ENCODE peak calls at places on chromosomes 16 and 17, in four cellular contexts. U, D, F and Q are unnamed samples.

GRCh38 chr17:75153854-75154194 is 488 bp downstream of the JPT1 start:
- DNase-seq in F (no peak), D (no peak), U (no peak), Q (no peak)

GRCh38 chr17:57875109-57876022 is 25.5 kb upstream of the MRPS23 start:
- DNase-seq in U (peak; percentile 68), D (peak; percentile 93), F (no peak), Q (peak; percentile 69)

GRCh38 chr17:50064253-50064991 is 8.5 kb downstream of the ITGA3 start:
- DNase-seq in U (peak; percentile 23), F (no peak), D (no peak), Q (no peak)

GRCh38 chr16:85782476-85782875 is 16.9 kb downstream of the EMC8 start:
- DNase-seq in U (no peak), F (no peak), D (no peak), Q (no peak)

GRCh38 chr17:34312080-34312479 is 7.2 kb upstream of the CCL8 start:
- DNase-seq in D (no peak), U (no peak), F (no peak), Q (no peak)

GRCh38 chr16:8588703-8589292 is 1.5 kb downstream of the TMEM114 start:
- DNase-seq in D (no peak), U (no peak), F (no peak), Q (peak; percentile 37)

GRCh38 chr17:42142371-42142896 is 12.4 kb downstream of the RAB5C start:
- DNase-seq in D (no peak), F (no peak), U (no peak), Q (no peak)

GRCh38 chr17:79783891-79784290 is 5.9 kb downstream of the CBX2 start:
- DNase-seq in D (no peak), U (no peak), F (no peak), Q (no peak)

GRCh38 chr16:48608871-48609452 is 1.0 kb downstream of the N4BP1 start:
- DNase-seq in F (no peak), U (no peak), D (no peak), Q (no peak)

GRCh38 chr17:77741109-77741508 is 217.4 kb upstream of the TNRC6C start:
- DNase-seq in U (peak; percentile 66), F (no peak), D (no peak), Q (peak; percentile 79)

GRCh38 chr17:3770471-3770870 is 30.5 kb downstream of the ITGAE start:
- DNase-seq in U (no peak), F (no peak), D (no peak), Q (no peak)

GRCh38 chr16:85524630-85525463 is 88.3 kb upstream of the GSE1 start:
- DNase-seq in D (peak; percentile 85), F (no peak), U (no peak), Q (no peak)

GRCh38 chr17:72404872-72405271 is 284.1 kb downstream of the SOX9 start:
- DNase-seq in U (no peak), F (no peak), D (no peak), Q (no peak)

GRCh38 chr16:76176153-76176552 is 101.0 kb upstream of the CNTNAP4 start:
- DNase-seq in U (no peak), F (peak; percentile 13), D (no peak), Q (no peak)

GRCh38 chr16:70803354-70803753 is 2.4 kb upstream of the VAC14 start:
- DNase-seq in U (no peak), F (no peak), D (no peak), Q (no peak)

GRCh38 chr16:24858219-24859041 is 12.7 kb downstream of the SLC5A11 start:
- DNase-seq in U (peak; percentile 74), D (peak; percentile 72), F (no peak), Q (peak; percentile 81)

GRCh38 chr16:26070595-26071170 is 378.9 kb downstream of the HS3ST4 start:
- DNase-seq in U (no peak), F (no peak), D (no peak), Q (no peak)

GRCh38 chr17:71709974-71710373 is 410.8 kb upstream of the SOX9 start:
- DNase-seq in U (no peak), D (no peak), F (no peak), Q (no peak)

GRCh38 chr17:75288784-75289121 is 480 bp downstream of the SLC25A19 start:
- DNase-seq in F (no peak), U (peak; percentile 59), D (peak; percentile 69), Q (peak; percentile 53)

GRCh38 chr16:17155936-17156335 is 314.8 kb downstream of the XYLT1 start:
- DNase-seq in U (no peak), D (no peak), F (no peak), Q (no peak)

GRCh38 chr16:14310519-14310991 is 239.4 kb downstream of the MRTFB start:
- DNase-seq in D (peak; percentile 51), U (peak; percentile 44), F (peak; percentile 86), Q (peak; percentile 41)

GRCh38 chr17:66431910-66432309 is 129.5 kb downstream of the PRKCA start:
- DNase-seq in F (no peak), U (no peak), D (no peak), Q (no peak)

GRCh38 chr17:8964801-8965393 is 610 bp downstream of the PIK3R5 start:
- DNase-seq in D (no peak), U (no peak), F (no peak), Q (no peak)

GRCh38 chr17:38656959-38657823 is 17.6 kb downstream of the EPOP start:
- DNase-seq in F (no peak), D (peak; percentile 99), U (peak; percentile 11), Q (no peak)

GRCh38 chr17:6506679-6507231 is 49.6 kb downstream of the PITPNM3 start:
- DNase-seq in D (no peak), F (no peak), U (no peak), Q (no peak)

GRCh38 chr17:9837551-9838471 is 12.1 kb downstream of the GLP2R start:
- DNase-seq in U (no peak), F (no peak), D (no peak), Q (no peak)

GRCh38 chr17:71942626-71943025 is 178.2 kb upstream of the SOX9 start:
- DNase-seq in D (no peak), F (no peak), U (no peak), Q (no peak)

GRCh38 chr17:14068542-14069250 is 608 bp upstream of the COX10 start:
- DNase-seq in U (no peak), F (no peak), D (no peak), Q (no peak)

GRCh38 chr17:71378036-71378435 is 742.8 kb upstream of the SOX9 start:
- DNase-seq in F (no peak), D (no peak), U (no peak), Q (no peak)

GRCh38 chr17:67162771-67163170 is 82.2 kb downstream of the HELZ start:
- DNase-seq in F (no peak), D (no peak), U (no peak), Q (no peak)

DNA sequence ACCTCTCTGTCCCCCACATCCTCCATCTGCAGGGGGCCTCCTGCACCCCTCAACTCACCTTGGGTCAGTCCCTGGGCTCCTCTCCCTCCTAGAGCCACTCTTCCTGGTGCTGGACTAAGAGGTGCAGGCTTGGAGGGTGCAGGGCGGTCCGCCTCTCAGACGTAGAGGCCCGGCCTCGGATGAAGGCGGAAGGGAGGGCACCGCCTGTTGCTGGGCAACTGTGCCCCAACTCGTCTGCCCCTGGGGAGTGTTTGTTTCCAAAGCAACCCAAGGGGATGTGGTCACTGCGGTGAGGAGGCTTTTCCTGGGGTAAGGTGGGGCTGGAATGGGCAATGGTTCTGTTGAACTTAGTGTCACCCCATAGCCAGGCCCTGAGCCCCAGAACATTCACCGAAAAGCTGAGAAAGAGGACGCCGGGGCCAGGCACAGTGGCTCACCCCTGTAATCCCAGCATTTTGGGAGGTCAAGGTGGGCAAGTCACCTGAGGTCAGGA is at the start of gene C16orf54:
- DNase-seq in U (no peak), F (peak; percentile 89), D (no peak), Q (no peak)
- TF ChIP-seq CBFB in U (no peak), F (peak; percentile 54), D (no peak), Q (peak; percentile 21)

GRCh38 chr17:48593840-48594411 is 347 bp upstream of the HOXB5 start:
- DNase-seq in D (peak; percentile 31), F (no peak), U (peak; percentile 84), Q (peak; percentile 90)

GRCh38 chr17:48593126-48593829 is at the start of gene HOXB5:
- DNase-seq in F (no peak), D (no peak), U (no peak), Q (no peak)

GRCh38 chr17:48595107-48595999 is 1.8 kb upstream of the HOXB5 start:
- DNase-seq in D (no peak), U (no peak), F (no peak), Q (no peak)

GRCh38 chr17:48596000-48596734 is 2.6 kb upstream of the HOXB5 start:
- DNase-seq in D (no peak), F (no peak), U (no peak), Q (no peak)

GRCh38 chr17:48594412-48595106 is 980 bp upstream of the HOXB5 start:
- DNase-seq in F (no peak), U (no peak), D (no peak), Q (no peak)
- TF ChIP-seq CBFB in F (no peak), U (no peak), D (no peak), Q (no peak)

DNA sequence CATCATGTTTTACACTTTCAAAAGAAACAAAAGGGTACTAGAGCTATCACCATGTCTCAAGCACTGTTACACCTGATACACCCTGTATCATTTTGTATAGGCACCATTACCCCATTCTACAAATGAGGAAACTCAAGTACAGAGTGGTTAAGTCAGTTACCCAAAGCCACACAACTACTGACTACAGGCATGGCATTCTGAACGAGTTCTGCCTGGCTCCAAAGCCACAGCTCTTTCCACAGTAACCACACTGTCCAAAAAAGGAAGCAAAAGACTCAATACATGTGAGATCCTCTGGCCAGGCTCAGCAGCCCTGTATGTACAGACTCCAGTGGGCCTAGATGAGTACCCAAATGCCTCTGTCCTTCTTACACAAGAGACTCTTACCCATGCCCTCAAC is 4.7 kb downstream of the DYNC1LI2 start:
- DNase-seq in D (no peak), F (peak; percentile 71), U (no peak), Q (no peak)
- TF ChIP-seq CBFB in D (no peak), F (no peak), U (no peak), Q (no peak)

GRCh38 chr16:53415504-53415903 is 18.8 kb upstream of the RBL2 start:
- DNase-seq in F (no peak), U (no peak), D (peak; percentile 31), Q (peak; percentile 37)

GRCh38 chr16:53417011-53417410 is 17.3 kb upstream of the RBL2 start:
- DNase-seq in D (no peak), F (no peak), U (no peak), Q (no peak)

GRCh38 chr16:53417976-53418375 is 16.3 kb upstream of the RBL2 start:
- DNase-seq in F (no peak), D (no peak), U (no peak), Q (no peak)

GRCh38 chr16:53421248-53421647 is 13.0 kb upstream of the RBL2 start:
- DNase-seq in U (no peak), D (no peak), F (no peak), Q (no peak)
- TF ChIP-seq CBFB in U (no peak), D (no peak), F (no peak), Q (no peak)

DNA sequence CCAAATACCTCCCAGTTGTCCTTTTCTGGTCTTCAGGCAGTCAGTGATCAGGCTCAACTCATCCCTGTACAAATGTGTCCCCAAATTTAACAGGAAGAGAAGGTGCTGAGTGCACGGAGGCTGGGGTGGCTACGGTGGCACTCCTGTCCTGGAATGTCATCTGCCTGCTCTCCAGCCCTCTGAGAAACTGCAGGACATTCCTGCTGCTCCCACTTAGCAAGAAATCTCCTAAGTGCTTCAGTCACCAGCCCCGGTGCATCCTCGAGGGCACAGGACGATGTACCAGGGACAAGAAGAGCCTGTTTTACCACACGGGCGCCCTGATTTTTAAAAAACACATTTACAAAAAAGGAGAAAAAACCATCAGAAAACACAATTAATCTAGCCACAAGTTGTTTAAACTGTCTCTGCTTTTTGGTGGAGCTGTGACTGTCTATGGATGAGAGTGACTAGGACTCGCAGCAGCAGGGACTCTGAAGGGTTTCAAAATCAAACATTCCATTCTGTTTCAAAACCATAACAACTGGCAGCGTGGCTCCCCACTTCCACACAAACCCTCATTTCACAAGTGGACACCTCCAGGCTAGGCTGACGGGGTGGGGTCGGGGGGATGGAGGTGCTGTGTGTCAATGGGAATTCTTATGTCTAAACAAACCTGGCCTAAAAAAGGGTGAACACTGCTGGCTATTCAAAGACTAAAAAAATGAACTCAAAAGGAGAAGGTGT is 65.3 kb upstream of the CNEP1R1 start:
- DNase-seq in D (no peak), U (no peak), F (no peak), Q (no peak)
- TF ChIP-seq CBFB in D (no peak), U (no peak), F (no peak), Q (no peak)